ENCODE peak calls at places on chromosomes 11 and 22, in ten cellular contexts. E, C, T, G, U, R, P, A, Y and X are unnamed samples.

GRCh38 chr22:17159504-17159951 is 451 bp upstream of the HDHD5 start:
- DNase-seq in E (peak), C (peak), T (peak), G (peak), U (no peak), R (peak), P (no peak), A (no peak), Y (peak), X (peak)

GRCh38 chr22:37486224-37486845 is at the start of gene MFNG:
- DNase-seq in E (peak), C (peak), T (peak), G (peak), U (peak), R (peak), P (peak), A (peak), Y (no peak), X (peak)

GRCh38 chr11:71519546-71519945 is 7.5 kb upstream of the KRTAP5-7 start:
- DNase-seq in E (no peak), C (no peak), T (no peak), G (no peak), U (no peak), R (no peak), P (no peak), A (no peak), Y (no peak), X (no peak)

GRCh38 chr11:42299780-42300179 is 840.3 kb upstream of the LRRC4C start:
- DNase-seq in E (no peak), C (no peak), T (no peak), G (no peak), U (no peak), R (no peak), P (no peak), A (no peak), Y (no peak), X (no peak)

GRCh38 chr11:85627332-85627997 is at the start of gene DLG2:
- DNase-seq in E (no peak), C (no peak), T (peak), G (peak), U (peak), R (no peak), P (no peak), A (peak), Y (peak), X (no peak)

GRCh38 chr22:36768616-36769015 is 7.3 kb downstream of the IFT27 start:
- DNase-seq in E (no peak), C (no peak), T (no peak), G (no peak), U (no peak), R (no peak), P (no peak), A (no peak), Y (no peak), X (peak)

GRCh38 chr11:119729581-119730346 is 764 bp upstream of the NECTIN1 start:
- DNase-seq in E (no peak), C (no peak), T (peak), G (no peak), U (peak), R (no peak), P (no peak), A (no peak), Y (no peak), X (peak)

GRCh38 chr11:115607621-115608191 is 103.5 kb upstream of the CADM1 start:
- DNase-seq in E (no peak), C (no peak), T (peak), G (peak), U (no peak), R (no peak), P (no peak), A (no peak), Y (no peak), X (no peak)

GRCh38 chr22:16601437-16602223 is 9.0 kb upstream of the CCT8L2 start:
- DNase-seq in E (no peak), C (no peak), T (no peak), G (peak), U (no peak), R (no peak), P (no peak), A (no peak), Y (no peak), X (no peak)

GRCh38 chr11:13782395-13783080 is 114.1 kb downstream of the FAR1 start:
- DNase-seq in E (no peak), C (no peak), T (no peak), G (no peak), U (no peak), R (no peak), P (no peak), A (no peak), Y (no peak), X (no peak)